ENCODE peak calls at places on chromosomes 11 and 22, in four cellular contexts. U, G, W and H are unnamed samples.

GRCh38 chr11:103729653-103730052 is 306.8 kb upstream of the DDI1 start:
- DNase-seq in W (no peak), U (no peak), G (no peak), H (no peak)

GRCh38 chr11:64331569-64332371 is 8.2 kb upstream of the CCDC88B start:
- DNase-seq in U (peak), G (peak), W (no peak), H (no peak)

GRCh38 chr11:100632970-100633452 is 54.1 kb upstream of the ARHGAP42 start:
- DNase-seq in G (no peak), U (peak), W (no peak), H (no peak)

GRCh38 chr11:19232910-19233503 is 7.7 kb downstream of the E2F8 start:
- DNase-seq in U (no peak), G (no peak), W (no peak), H (no peak)

GRCh38 chr11:66985508-66986177 is 10.5 kb downstream of the C11orf86 start:
- DNase-seq in G (no peak), U (no peak), W (no peak), H (peak)

GRCh38 chr11:14554959-14555358 is 34.8 kb upstream of the PSMA1 start:
- DNase-seq in U (no peak), G (peak), W (no peak), H (no peak)

GRCh38 chr11:123030517-123030916 is 31.4 kb downstream of the HSPA8 start:
- DNase-seq in G (no peak), W (no peak), U (no peak), H (no peak)

GRCh38 chr11:62539238-62539925 is 7.2 kb downstream of the AHNAK start:
- DNase-seq in W (no peak), U (no peak), G (no peak), H (no peak)

GRCh38 chr11:35688023-35688422 is 25.4 kb downstream of the TRIM44 start:
- DNase-seq in G (no peak), W (peak), U (no peak), H (no peak)

GRCh38 chr11:78438298-78438975 is 20.8 kb upstream of the GAB2 start:
- DNase-seq in G (no peak), U (no peak), W (no peak), H (no peak)

GRCh38 chr22:48096846-48097665 is 1334.6 kb downstream of the TBC1D22A start:
- DNase-seq in G (no peak), W (no peak), U (no peak), H (peak)

GRCh38 chr11:77074205-77074604 is 7.4 kb downstream of the CAPN5 start:
- DNase-seq in U (peak), G (no peak), W (no peak), H (peak)

GRCh38 chr22:37822079-37822833 is 926 bp upstream of the GALR3 start:
- DNase-seq in U (no peak), W (no peak), G (no peak), H (no peak)

GRCh38 chr22:18031670-18032454 is 7.5 kb upstream of the MICAL3 start:
- DNase-seq in W (no peak), U (no peak), G (no peak), H (no peak)

GRCh38 chr11:14388352-14388751 is 29.4 kb upstream of the RRAS2 start:
- DNase-seq in W (no peak), U (no peak), G (no peak), H (no peak)

GRCh38 chr11:59173080-59173963 is 1.4 kb downstream of the DTX4 start:
- DNase-seq in G (no peak), W (peak), U (no peak), H (no peak)

GRCh38 chr11:34213366-34213765 is 107.9 kb downstream of the NAT10 start:
- DNase-seq in G (no peak), W (no peak), U (no peak), H (no peak)

GRCh38 chr11:131938321-131938751 is 567.9 kb downstream of the NTM start:
- DNase-seq in U (no peak), W (no peak), G (no peak), H (no peak)

GRCh38 chr11:59206635-59207034 is 6.1 kb downstream of the MPEG1 start:
- DNase-seq in U (no peak), W (peak), G (no peak), H (no peak)

GRCh38 chr11:106670069-106670468 is 348.2 kb downstream of the GUCY1A2 start:
- DNase-seq in U (no peak), W (no peak), G (no peak), H (no peak)

GRCh38 chr11:34331329-34331728 is 26.5 kb downstream of the ABTB2 start:
- DNase-seq in W (no peak), G (no peak), U (no peak), H (no peak)

GRCh38 chr11:32881286-32881685 is 11.3 kb upstream of the QSER1 start:
- DNase-seq in G (no peak), W (no peak), U (no peak), H (no peak)

GRCh38 chr11:19868871-19869270 is 156.2 kb downstream of the NAV2 start:
- DNase-seq in W (no peak), G (no peak), U (no peak), H (no peak)

GRCh38 chr11:44630511-44631210 is 65.2 kb downstream of the CD82 start:
- DNase-seq in W (no peak), U (peak), G (no peak), H (peak)

GRCh38 chr22:42560781-42561180 is 7.0 kb downstream of the SERHL2 start:
- DNase-seq in W (no peak), U (no peak), G (no peak), H (no peak)

GRCh38 chr11:70307176-70307575 is 36.7 kb downstream of the PPFIA1 start:
- DNase-seq in W (no peak), U (no peak), G (no peak), H (no peak)

GRCh38 chr11:112977620-112978212 is 16.5 kb downstream of the NCAM1 start:
- DNase-seq in U (no peak), G (no peak), W (peak), H (no peak)